ENCODE peak calls at places on chromosomes 13 and 19, in six cellular contexts. One of them, this sample, is unnamed.

GRCh38 chr19:41323430-41324125 is 13.6 kb downstream of the CCDC97 start:
- DNase-seq in IMR-90: peak
- DNase-seq in neuronal stem cell: no peak
- DNase-seq in mesenchymal stem cell: peak
- DNase-seq in OCI-LY7: no peak
- DNase-seq in GM23338: peak
- DNase-seq in this sample: no peak

GRCh38 chr13:112356190-112356589 is 20.0 kb upstream of the SPACA7 start:
- DNase-seq in mesenchymal stem cell: no peak
- DNase-seq in OCI-LY7: no peak
- DNase-seq in GM23338: no peak
- DNase-seq in IMR-90: no peak
- DNase-seq in neuronal stem cell: no peak
- DNase-seq in this sample: no peak

GRCh38 chr19:33865306-33865705 is 68.6 kb downstream of the KCTD15 start:
- DNase-seq in IMR-90: no peak
- DNase-seq in OCI-LY7: no peak
- DNase-seq in mesenchymal stem cell: no peak
- DNase-seq in neuronal stem cell: no peak
- DNase-seq in GM23338: no peak
- DNase-seq in this sample: no peak

GRCh38 chr19:35789195-35789977 is 14.0 kb downstream of the ARHGAP33 start:
- DNase-seq in IMR-90: no peak
- DNase-seq in mesenchymal stem cell: no peak
- DNase-seq in OCI-LY7: no peak
- DNase-seq in neuronal stem cell: no peak
- DNase-seq in GM23338: no peak
- DNase-seq in this sample: no peak

GRCh38 chr19:1154731-1155351 is 19.2 kb downstream of the SBNO2 start:
- DNase-seq in neuronal stem cell: no peak
- DNase-seq in mesenchymal stem cell: peak
- DNase-seq in GM23338: no peak
- DNase-seq in IMR-90: peak
- DNase-seq in OCI-LY7: no peak
- DNase-seq in this sample: no peak

GRCh38 chr13:111303559-111303958 is 16.9 kb upstream of the TEX29 start:
- DNase-seq in mesenchymal stem cell: no peak
- DNase-seq in IMR-90: no peak
- DNase-seq in OCI-LY7: no peak
- DNase-seq in GM23338: no peak
- DNase-seq in neuronal stem cell: no peak
- DNase-seq in this sample: no peak

GRCh38 chr19:11995174-11995573 is 30.3 kb downstream of the ZNF763 start:
- DNase-seq in OCI-LY7: no peak
- DNase-seq in IMR-90: peak
- DNase-seq in neuronal stem cell: no peak
- DNase-seq in GM23338: no peak
- DNase-seq in mesenchymal stem cell: peak
- DNase-seq in this sample: peak

GRCh38 chr19:42514449-42514848 is 13.8 kb downstream of the CEACAM1 start:
- DNase-seq in GM23338: no peak
- DNase-seq in neuronal stem cell: no peak
- DNase-seq in OCI-LY7: no peak
- DNase-seq in mesenchymal stem cell: no peak
- DNase-seq in IMR-90: no peak
- DNase-seq in this sample: no peak

GRCh38 chr13:73365681-73366080 is 306.9 kb downstream of the KLF5 start:
- DNase-seq in neuronal stem cell: no peak
- DNase-seq in OCI-LY7: no peak
- DNase-seq in GM23338: peak
- DNase-seq in IMR-90: no peak
- DNase-seq in mesenchymal stem cell: no peak
- DNase-seq in this sample: no peak

GRCh38 chr13:88074794-88075509 is 403.8 kb downstream of the SLITRK5 start:
- DNase-seq in GM23338: no peak
- DNase-seq in IMR-90: no peak
- DNase-seq in neuronal stem cell: no peak
- DNase-seq in mesenchymal stem cell: no peak
- DNase-seq in OCI-LY7: no peak
- DNase-seq in this sample: no peak

GRCh38 chr19:17025361-17025760 is 1.2 kb downstream of the CPAMD8 start:
- DNase-seq in IMR-90: no peak
- DNase-seq in neuronal stem cell: no peak
- DNase-seq in mesenchymal stem cell: no peak
- DNase-seq in GM23338: no peak
- DNase-seq in OCI-LY7: no peak
- DNase-seq in this sample: no peak

GRCh38 chr13:52353116-52353718 is 52.8 kb downstream of the THSD1 start:
- DNase-seq in neuronal stem cell: no peak
- DNase-seq in mesenchymal stem cell: no peak
- DNase-seq in OCI-LY7: no peak
- DNase-seq in GM23338: no peak
- DNase-seq in IMR-90: peak
- DNase-seq in this sample: no peak

GRCh38 chr19:29278716-29279115 is 65.8 kb upstream of the UQCRFS1 start:
- DNase-seq in mesenchymal stem cell: no peak
- DNase-seq in OCI-LY7: peak
- DNase-seq in IMR-90: no peak
- DNase-seq in neuronal stem cell: no peak
- DNase-seq in GM23338: no peak
- DNase-seq in this sample: no peak

GRCh38 chr19:18020212-18021067 is 12.5 kb downstream of the ARRDC2 start:
- DNase-seq in mesenchymal stem cell: peak
- DNase-seq in neuronal stem cell: no peak
- DNase-seq in IMR-90: peak
- DNase-seq in GM23338: no peak
- DNase-seq in OCI-LY7: no peak
- DNase-seq in this sample: no peak

GRCh38 chr19:21082011-21082975 is at the start of gene ZNF714:
- DNase-seq in neuronal stem cell: peak
- DNase-seq in GM23338: peak
- DNase-seq in mesenchymal stem cell: peak
- DNase-seq in OCI-LY7: peak
- DNase-seq in IMR-90: peak
- DNase-seq in this sample: peak

GRCh38 chr19:29624489-29625210 is 18.6 kb downstream of the POP4 start:
- DNase-seq in mesenchymal stem cell: no peak
- DNase-seq in OCI-LY7: no peak
- DNase-seq in neuronal stem cell: no peak
- DNase-seq in GM23338: peak
- DNase-seq in IMR-90: peak
- DNase-seq in this sample: no peak

GRCh38 chr13:52846567-52847321 is 1.7 kb downstream of the PCDH8 start:
- DNase-seq in GM23338: peak
- DNase-seq in IMR-90: peak
- DNase-seq in OCI-LY7: no peak
- DNase-seq in neuronal stem cell: peak
- DNase-seq in mesenchymal stem cell: no peak
- DNase-seq in this sample: no peak

GRCh38 chr13:49356224-49356623 is 87.6 kb downstream of the CAB39L start:
- DNase-seq in GM23338: no peak
- DNase-seq in OCI-LY7: no peak
- DNase-seq in neuronal stem cell: no peak
- DNase-seq in mesenchymal stem cell: peak
- DNase-seq in IMR-90: peak
- DNase-seq in this sample: no peak

GRCh38 chr19:35715981-35716734 is 1.6 kb upstream of the KMT2B start:
- DNase-seq in OCI-LY7: no peak
- DNase-seq in IMR-90: peak
- DNase-seq in mesenchymal stem cell: no peak
- DNase-seq in neuronal stem cell: no peak
- DNase-seq in GM23338: peak
- DNase-seq in this sample: no peak

GRCh38 chr19:48113190-48113917 is 2.7 kb upstream of the PLA2G4C start:
- DNase-seq in IMR-90: peak
- DNase-seq in GM23338: no peak
- DNase-seq in neuronal stem cell: no peak
- DNase-seq in OCI-LY7: no peak
- DNase-seq in mesenchymal stem cell: no peak
- DNase-seq in this sample: no peak

GRCh38 chr19:14517446-14517839 is 754 bp downstream of the DNAJB1 start:
- DNase-seq in neuronal stem cell: no peak
- DNase-seq in OCI-LY7: no peak
- DNase-seq in GM23338: no peak
- DNase-seq in mesenchymal stem cell: no peak
- DNase-seq in IMR-90: peak
- DNase-seq in this sample: no peak

DNA sequence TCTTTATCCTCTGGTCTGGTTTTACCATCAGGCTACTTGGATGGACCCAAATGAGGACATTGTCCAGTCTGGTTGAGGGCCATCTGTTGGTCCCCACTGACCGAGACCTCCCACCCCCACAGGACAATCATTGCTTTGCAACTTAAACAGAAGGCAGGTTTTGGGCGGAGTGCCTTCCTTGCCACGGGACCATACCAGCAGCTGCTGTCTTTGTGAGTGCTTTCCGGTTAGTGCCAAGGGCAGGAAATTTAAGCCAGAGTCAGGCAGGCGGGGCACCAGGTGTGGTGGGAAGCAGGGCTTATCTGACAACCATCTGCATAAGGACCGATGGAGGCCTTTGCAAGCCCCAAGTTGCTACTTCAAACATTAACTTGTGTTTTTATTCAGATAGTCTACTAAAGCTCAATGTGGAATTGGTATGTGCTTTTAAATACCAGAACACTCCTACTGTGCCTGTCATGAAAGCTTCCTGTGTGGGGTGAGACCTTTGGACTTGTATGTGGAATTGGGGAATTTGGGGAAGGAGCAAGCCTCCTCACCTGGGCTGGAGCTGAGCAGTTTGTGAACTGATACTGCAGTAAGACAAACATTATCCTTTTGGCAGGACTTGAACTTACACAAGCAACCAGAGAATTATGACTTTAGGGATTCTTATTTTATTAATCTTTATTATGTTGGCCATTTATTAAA is 39.3 kb upstream of the UBE2L5 start:
- DNase-seq in neuronal stem cell: no peak
- DNase-seq in GM23338: no peak
- DNase-seq in OCI-LY7: peak
- DNase-seq in IMR-90: no peak
- DNase-seq in mesenchymal stem cell: no peak
- DNase-seq in this sample: peak
- H2AFZ ChIP-seq in neuronal stem cell: no peak
- H2AFZ ChIP-seq in GM23338: no peak
- H2AFZ ChIP-seq in OCI-LY7: peak
- H2AFZ ChIP-seq in IMR-90: no peak
- H2AFZ ChIP-seq in mesenchymal stem cell: peak
- H2AFZ ChIP-seq in this sample: no peak

GRCh38 chr19:6813659-6814058 is 41.2 kb downstream of the VAV1 start:
- DNase-seq in mesenchymal stem cell: no peak
- DNase-seq in IMR-90: no peak
- DNase-seq in neuronal stem cell: no peak
- DNase-seq in OCI-LY7: no peak
- DNase-seq in GM23338: no peak
- DNase-seq in this sample: no peak

GRCh38 chr19:6812612-6813011 is 40.1 kb downstream of the VAV1 start:
- DNase-seq in IMR-90: no peak
- DNase-seq in OCI-LY7: no peak
- DNase-seq in GM23338: no peak
- DNase-seq in mesenchymal stem cell: no peak
- DNase-seq in neuronal stem cell: no peak
- DNase-seq in this sample: no peak

GRCh38 chr19:6811906-6812305 is 39.4 kb downstream of the VAV1 start:
- DNase-seq in neuronal stem cell: no peak
- DNase-seq in OCI-LY7: peak
- DNase-seq in IMR-90: peak
- DNase-seq in mesenchymal stem cell: no peak
- DNase-seq in GM23338: peak
- DNase-seq in this sample: peak

GRCh38 chr19:6809262-6809661 is 36.8 kb downstream of the VAV1 start:
- DNase-seq in OCI-LY7: no peak
- DNase-seq in GM23338: no peak
- DNase-seq in IMR-90: no peak
- DNase-seq in neuronal stem cell: no peak
- DNase-seq in mesenchymal stem cell: no peak
- DNase-seq in this sample: no peak

DNA sequence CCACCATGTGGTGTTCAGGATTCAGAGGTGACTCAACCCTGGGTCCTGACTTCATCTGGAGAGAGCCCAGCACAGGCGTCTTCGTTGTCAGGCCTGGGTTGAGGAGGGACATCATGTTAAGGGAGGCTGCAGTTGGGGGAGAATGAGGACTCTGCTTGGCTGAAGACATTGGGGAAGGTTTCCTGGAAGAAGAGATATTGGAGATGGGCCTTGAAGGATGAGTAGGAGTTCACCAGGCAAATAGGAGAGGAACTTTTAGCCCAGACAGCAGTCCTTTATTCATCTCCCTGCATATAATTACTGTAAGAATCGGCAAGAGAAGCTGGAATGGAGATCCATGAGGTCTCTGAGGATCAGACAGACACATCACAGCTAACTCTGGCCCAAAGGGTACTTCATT is 38.9 kb downstream of the VAV1 start:
- DNase-seq in GM23338: no peak
- DNase-seq in neuronal stem cell: no peak
- DNase-seq in mesenchymal stem cell: no peak
- DNase-seq in OCI-LY7: no peak
- DNase-seq in IMR-90: no peak
- DNase-seq in this sample: no peak
- H2AFZ ChIP-seq in GM23338: peak
- H2AFZ ChIP-seq in neuronal stem cell: peak
- H2AFZ ChIP-seq in mesenchymal stem cell: no peak
- H2AFZ ChIP-seq in OCI-LY7: no peak
- H2AFZ ChIP-seq in IMR-90: no peak
- H2AFZ ChIP-seq in this sample: no peak

DNA sequence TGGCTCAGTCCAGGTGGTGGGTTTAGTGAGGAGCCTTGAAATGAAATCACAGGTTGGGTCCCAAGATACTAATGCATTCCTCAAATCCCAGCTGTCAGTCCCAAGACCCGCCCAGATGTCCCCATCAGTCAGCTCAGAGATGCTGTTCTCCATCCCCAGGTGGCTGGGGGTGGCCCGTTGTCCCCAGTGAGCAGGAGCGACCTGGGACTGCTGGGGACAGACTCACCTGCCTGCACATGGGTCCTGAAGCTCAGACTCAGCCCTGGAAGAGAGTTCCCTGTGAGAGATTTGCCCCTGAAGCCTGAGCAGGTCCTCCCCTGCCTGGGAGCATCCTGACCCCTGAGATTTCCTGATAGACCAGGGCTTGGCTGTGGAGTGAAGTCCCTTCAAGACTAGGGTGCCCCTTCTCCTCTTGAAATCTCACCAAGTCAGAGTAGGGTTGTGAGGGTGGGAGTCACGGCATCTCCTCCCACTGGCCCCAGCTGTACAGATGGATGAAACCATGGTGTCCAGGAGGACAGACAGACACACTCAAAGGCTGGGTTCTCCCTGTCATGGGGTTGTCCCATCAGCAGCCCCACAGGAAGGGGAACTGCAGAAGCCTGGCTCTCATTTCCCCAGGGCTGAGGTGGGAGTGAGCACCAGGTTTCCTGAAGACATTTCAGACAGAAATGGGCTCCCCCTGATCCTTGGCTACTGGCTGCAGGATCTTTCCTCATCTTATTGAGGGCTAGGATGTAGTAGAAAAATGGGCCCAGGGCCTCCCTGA is 14.4 kb downstream of the LILRA5 start:
- DNase-seq in IMR-90: no peak
- DNase-seq in OCI-LY7: no peak
- DNase-seq in mesenchymal stem cell: no peak
- DNase-seq in neuronal stem cell: no peak
- DNase-seq in GM23338: no peak
- DNase-seq in this sample: no peak
- H2AFZ ChIP-seq in IMR-90: no peak
- H2AFZ ChIP-seq in OCI-LY7: no peak
- H2AFZ ChIP-seq in mesenchymal stem cell: no peak
- H2AFZ ChIP-seq in neuronal stem cell: no peak
- H2AFZ ChIP-seq in GM23338: no peak
- H2AFZ ChIP-seq in this sample: no peak

GRCh38 chr19:6221220-6221877 is 58.4 kb downstream of the MLLT1 start:
- DNase-seq in mesenchymal stem cell: no peak
- DNase-seq in OCI-LY7: no peak
- DNase-seq in IMR-90: no peak
- DNase-seq in neuronal stem cell: no peak
- DNase-seq in GM23338: no peak
- DNase-seq in this sample: no peak
- H2AFZ ChIP-seq in mesenchymal stem cell: no peak
- H2AFZ ChIP-seq in OCI-LY7: no peak
- H2AFZ ChIP-seq in IMR-90: peak
- H2AFZ ChIP-seq in neuronal stem cell: no peak
- H2AFZ ChIP-seq in GM23338: no peak
- H2AFZ ChIP-seq in this sample: no peak